ENCODE peak calls at places on chromosomes 11 and 22, in nine cellular contexts. V is upper lobe of left lung, U is sigmoid colon, P is neuronal stem cell, J is PC-3, H is GM12878, A is tibial artery, I is heart right ventricle, Y is upper lobe of right lung. Z is an unnamed sample.
A peak's percentile ranks its signal among the peaks of the same experiment; 100 is the strongest.

GRCh38 chr11:69297926-69298777 is 4.2 kb downstream of the MYEOV start:
- DNase-seq in V (peak; percentile 95), U (peak; percentile 83), P (no peak), J (peak; percentile 95), H (peak; percentile 91), A (peak; percentile 87), I (peak; percentile 78), Y (peak; percentile 91), Z (peak; percentile 63)

GRCh38 chr11:78660451-78660850 is 85.8 kb upstream of the NARS2 start:
- DNase-seq in V (no peak), U (no peak), P (no peak), J (no peak), H (no peak), A (peak; percentile 16), I (no peak), Y (no peak), Z (no peak)

GRCh38 chr11:1153951-1154487 is 3.7 kb upstream of the MUC5AC start:
- DNase-seq in V (peak; percentile 34), U (peak; percentile 67), P (no peak), J (peak; percentile 89), H (no peak), A (peak; percentile 77), I (peak; percentile 26), Y (peak; percentile 66), Z (no peak)

GRCh38 chr11:8699903-8700302 is 17.3 kb downstream of the RPL27A start:
- DNase-seq in V (no peak), U (peak; percentile 65), P (no peak), J (peak; percentile 43), H (no peak), A (peak; percentile 73), I (peak; percentile 45), Y (no peak), Z (no peak)

GRCh38 chr22:37609240-37610152 is 862 bp downstream of the GGA1 start:
- DNase-seq in V (no peak), U (no peak), P (no peak), J (peak; percentile 19), H (no peak), A (peak; percentile 67), I (no peak), Y (no peak), Z (no peak)

GRCh38 chr22:42383851-42384417 is 48.3 kb downstream of the NFAM1 start:
- DNase-seq in V (no peak), U (no peak), P (no peak), J (no peak), H (no peak), A (no peak), I (no peak), Y (no peak), Z (no peak)

GRCh38 chr22:46914916-46915894 is 152.8 kb downstream of the TBC1D22A start:
- DNase-seq in V (no peak), U (no peak), P (no peak), J (no peak), H (no peak), A (no peak), I (no peak), Y (no peak), Z (no peak)

GRCh38 chr22:17872491-17872890 is 98.2 kb upstream of the BID start:
- DNase-seq in V (no peak), U (no peak), P (no peak), J (peak; percentile 26), H (no peak), A (no peak), I (no peak), Y (no peak), Z (no peak)

GRCh38 chr11:44564653-44565007 is 833 bp upstream of the CD82 start:
- DNase-seq in V (peak; percentile 90), U (peak; percentile 94), P (no peak), J (peak; percentile 60), H (no peak), A (peak; percentile 98), I (peak; percentile 82), Y (peak; percentile 90), Z (no peak)

GRCh38 chr22:49948116-49948515 is 12.5 kb upstream of the PIM3 start:
- DNase-seq in V (no peak), U (no peak), P (no peak), J (no peak), H (no peak), A (no peak), I (no peak), Y (no peak), Z (no peak)

GRCh38 chr22:49947296-49947622 is 13.3 kb upstream of the PIM3 start:
- DNase-seq in V (no peak), U (no peak), P (no peak), J (no peak), H (no peak), A (no peak), I (no peak), Y (no peak), Z (no peak)

GRCh38 chr22:49948573-49948957 is 12.0 kb upstream of the PIM3 start:
- DNase-seq in V (no peak), U (no peak), P (no peak), J (no peak), H (no peak), A (no peak), I (no peak), Y (no peak), Z (no peak)

GRCh38 chr22:49944399-49944891 is 16.1 kb upstream of the PIM3 start:
- DNase-seq in V (no peak), U (no peak), P (no peak), J (no peak), H (no peak), A (no peak), I (no peak), Y (no peak), Z (no peak)

DNA sequence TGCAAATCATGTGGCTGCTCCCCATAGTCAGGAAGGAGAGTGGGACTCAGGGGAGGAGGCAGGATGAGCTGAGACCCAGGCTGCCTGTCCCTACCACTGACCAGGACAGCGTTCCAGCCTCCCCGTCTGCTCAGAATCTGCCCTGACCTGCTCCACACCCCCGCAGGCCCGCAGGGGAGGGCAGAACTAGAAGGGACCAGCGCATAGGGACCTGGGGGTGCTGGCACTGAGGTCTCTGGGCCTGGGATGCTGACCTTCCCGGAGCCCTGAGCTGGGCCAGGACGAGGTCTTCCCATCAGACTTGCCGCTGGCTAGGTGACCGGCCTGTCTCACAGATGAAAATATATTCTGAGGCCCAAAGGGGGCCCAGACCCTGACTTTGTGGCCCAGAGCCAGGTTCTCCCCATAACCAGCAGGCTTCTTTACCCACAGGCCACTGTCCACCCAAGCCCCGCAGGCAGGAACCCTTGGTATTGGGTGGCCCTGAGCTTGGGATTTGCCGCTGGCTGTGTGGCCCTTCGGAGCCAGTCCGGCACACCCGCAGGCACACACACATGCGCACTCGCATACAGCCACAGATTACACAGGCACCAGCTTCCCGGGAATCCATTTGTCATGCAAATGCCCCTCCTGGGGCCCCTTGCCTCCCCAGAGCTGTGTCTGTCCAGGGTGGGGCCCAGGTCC is 13.8 kb upstream of the PIM3 start:
- DNase-seq in V (no peak), U (no peak), P (no peak), J (no peak), H (no peak), A (no peak), I (no peak), Y (no peak), Z (no peak)
- H3K27ac ChIP-seq in V (peak overlapping the region; percentile 99), U (no peak overlapping the region), P (no peak overlapping the region), J (no peak overlapping the region), H (no peak overlapping the region), A (no peak overlapping the region), I (no peak overlapping the region), Y (peak overlapping the region; percentile 90), Z (no peak overlapping the region)

GRCh38 chr11:50220651-50221050 is 188.0 kb downstream of the OR4C45 start:
- DNase-seq in V (no peak), U (no peak), P (no peak), J (no peak), H (no peak), A (no peak), I (no peak), Y (no peak), Z (no peak)
- H3K9me3 ChIP-seq in V (no peaks in the 10 kb centered on the region), U (peaks cover 5% of the 10 kb centered on the region), P (peaks cover 7% of the 10 kb centered on the region), J (no peaks in the 10 kb centered on the region), H (no peaks in the 10 kb centered on the region), A (no peaks in the 10 kb centered on the region), I (no peaks in the 10 kb centered on the region), Y (no peaks in the 10 kb centered on the region), Z (no peaks in the 10 kb centered on the region)

GRCh38 chr11:124875401-124875800 is 10.2 kb downstream of the ROBO3 start:
- DNase-seq in V (no peak), U (peak; percentile 40), P (no peak), J (no peak), H (no peak), A (peak; percentile 64), I (no peak), Y (peak; percentile 53), Z (no peak)
- H3K27me3 ChIP-seq in V (peaks cover 1% of the 10 kb centered on the region), U (peaks cover 37% of the 10 kb centered on the region), P (peaks cover 36% of the 10 kb centered on the region), J (no peaks in the 10 kb centered on the region), H (no peaks in the 10 kb centered on the region), A (peaks cover 43% of the 10 kb centered on the region), I (peaks cover 68% of the 10 kb centered on the region), Y (peaks cover 27% of the 10 kb centered on the region), Z (peaks cover 47% of the 10 kb centered on the region)

GRCh38 chr11:106961518-106961917 is 56.8 kb downstream of the GUCY1A2 start:
- DNase-seq in V (no peak), U (no peak), P (no peak), J (peak; percentile 81), H (no peak), A (no peak), I (no peak), Y (no peak), Z (no peak)
- H3K27ac ChIP-seq in V (no peak overlapping the region), U (no peak overlapping the region), P (no peak overlapping the region), J (no peak overlapping the region), H (no peak overlapping the region), A (no peak overlapping the region), I (no peak overlapping the region), Y (peak overlapping the region; percentile 24), Z (no peak overlapping the region)

GRCh38 chr22:48239461-48240164 is 1477.2 kb downstream of the TBC1D22A start:
- DNase-seq in V (no peak), U (no peak), P (peak; percentile 73), J (no peak), H (no peak), A (peak; percentile 17), I (no peak), Y (no peak), Z (no peak)

GRCh38 chr22:48240165-48240934 is 1477.9 kb downstream of the TBC1D22A start:
- DNase-seq in V (no peak), U (no peak), P (peak; percentile 71), J (no peak), H (no peak), A (no peak), I (no peak), Y (no peak), Z (no peak)

GRCh38 chr22:48238018-48238915 is 1475.8 kb downstream of the TBC1D22A start:
- DNase-seq in V (no peak), U (no peak), P (no peak), J (no peak), H (no peak), A (no peak), I (no peak), Y (no peak), Z (no peak)

GRCh38 chr22:48237466-48237865 is 1475.0 kb downstream of the TBC1D22A start:
- DNase-seq in V (no peak), U (no peak), P (no peak), J (no peak), H (no peak), A (no peak), I (no peak), Y (no peak), Z (no peak)

GRCh38 chr22:48238966-48239365 is 1476.5 kb downstream of the TBC1D22A start:
- DNase-seq in V (no peak), U (no peak), P (no peak), J (no peak), H (no peak), A (peak; percentile 41), I (no peak), Y (no peak), Z (no peak)
- H3K9me3 ChIP-seq in V (no peaks in the 10 kb centered on the region), U (peaks cover 3% of the 10 kb centered on the region), P (peaks cover 5% of the 10 kb centered on the region), J (no peaks in the 10 kb centered on the region), H (no peaks in the 10 kb centered on the region), A (peaks cover 3% of the 10 kb centered on the region), I (peaks cover 7% of the 10 kb centered on the region), Y (no peaks in the 10 kb centered on the region), Z (no peaks in the 10 kb centered on the region)

GRCh38 chr22:26380072-26380471 is 49.0 kb upstream of the ASPHD2 start:
- DNase-seq in V (no peak), U (no peak), P (no peak), J (no peak), H (no peak), A (no peak), I (no peak), Y (no peak), Z (no peak)
- H3K27me3 ChIP-seq in V (no peaks in the 10 kb centered on the region), U (peaks cover 85% of the 10 kb centered on the region), P (no peaks in the 10 kb centered on the region), J (peaks cover 45% of the 10 kb centered on the region), H (peaks cover 9% of the 10 kb centered on the region), A (peaks cover 55% of the 10 kb centered on the region), I (peaks cover 57% of the 10 kb centered on the region), Y (peaks cover 39% of the 10 kb centered on the region), Z (peaks cover 25% of the 10 kb centered on the region)